ENCODE peak calls at places on chromosomes 13 and 19, in five cellular contexts. D is colonic mucosa, Z is foreskin fibroblast, K is Calu3, O is T-helper 1 cell. F is an unnamed sample.

GRCh38 chr19:52935434-52935833 is 12.2 kb upstream of the ZNF888 start:
- DNase-seq in D (no peak), Z (no peak), K (peak; percentile 41), O (no peak), F (no peak)

GRCh38 chr19:3459322-3459881 is 20.9 kb downstream of the SMIM24 start:
- DNase-seq in D (peak; percentile 65), Z (peak; percentile 90), K (no peak), O (no peak), F (peak; percentile 33)

GRCh38 chr19:45103200-45103624 is 10.2 kb downstream of the PPP1R37 start:
- DNase-seq in D (no peak), Z (peak; percentile 73), K (no peak), O (peak; percentile 41), F (peak; percentile 71)

GRCh38 chr13:77980592-77980991 is 62.0 kb upstream of the EDNRB start:
- DNase-seq in D (no peak), Z (peak; percentile 52), K (no peak), O (no peak), F (no peak)

GRCh38 chr13:55566334-55566733 is 1574.4 kb upstream of the PRR20A start:
- DNase-seq in D (no peak), Z (no peak), K (no peak), O (no peak), F (no peak)

GRCh38 chr19:40599331-40600085 is 1.7 kb upstream of the LTBP4 start:
- DNase-seq in D (no peak), Z (peak; percentile 49), K (no peak), O (no peak), F (peak; percentile 46)

GRCh38 chr19:31639306-31639705 is 290.1 kb upstream of the TSHZ3 start:
- DNase-seq in D (no peak), Z (no peak), K (no peak), O (no peak), F (no peak)

GRCh38 chr19:48728882-48729645 is 9.5 kb upstream of the MAMSTR start:
- DNase-seq in D (no peak), Z (no peak), K (no peak), O (no peak), F (no peak)

GRCh38 chr19:16025108-16026101 is 50.9 kb upstream of the TPM4 start:
- DNase-seq in D (no peak), Z (peak; percentile 92), K (peak; percentile 60), O (no peak), F (peak; percentile 29)

GRCh38 chr13:48600374-48601364 is 53.1 kb upstream of the CYSLTR2 start:
- DNase-seq in D (no peak), Z (peak; percentile 63), K (peak; percentile 32), O (no peak), F (peak; percentile 10)

GRCh38 chr13:68174905-68175304 is 944.8 kb upstream of the PCDH9 start:
- DNase-seq in D (no peak), Z (no peak), K (no peak), O (no peak), F (no peak)

GRCh38 chr19:43776285-43776684 is 4.5 kb downstream of the KCNN4 start:
- DNase-seq in D (no peak), Z (no peak), K (no peak), O (no peak), F (no peak)

GRCh38 chr19:57974434-57974833 is at the start of gene C19orf18:
- DNase-seq in D (no peak), Z (no peak), K (no peak), O (no peak), F (no peak)

F was measured in activated CD8-positive, alpha-beta T cell treated with anti-CD3 and anti-CD28 coated beads, Interleukin-2, amount 10 ng/mL, durations not matched to agents 7 days and 5 days.